ENCODE peak calls at places on chromosomes 1 and 21, in nine cellular contexts. J is LNCaP clone FGC; A is activated naive CD4-positive, alpha-beta T cell; L is fibroblast of lung; V is fibroblast of the conjunctiva; Z is M059J; K is testis; Y is amniotic stem cell; H is T-helper 1 cell. R is an unnamed sample.

GRCh38 chr1:68378296-68379084 is 71.3 kb downstream of the RPE65 start:
- DNase-seq in J (no peak), A (no peak), L (peak; percentile 59), V (no peak), Z (peak; percentile 81), K (no peak), Y (peak; percentile 38), H (no peak), R (no peak)

GRCh38 chr1:110208916-110209650 is 1.0 kb upstream of the KCNC4 start:
- DNase-seq in J (no peak), A (no peak), L (no peak), V (no peak), Z (no peak), K (no peak), Y (no peak), H (no peak), R (peak; percentile 16)

GRCh38 chr1:155254714-155255242 is 505 bp downstream of the ENTREP3 start:
- DNase-seq in J (no peak), A (no peak), L (no peak), V (no peak), Z (peak; percentile 34), K (no peak), Y (no peak), H (no peak), R (no peak)

GRCh38 chr1:204692852-204693356 is 7.4 kb upstream of the LRRN2 start:
- DNase-seq in J (no peak), A (no peak), L (no peak), V (no peak), Z (no peak), K (no peak), Y (no peak), H (no peak), R (no peak)

GRCh38 chr1:34693081-34693480 is 61.8 kb upstream of the GJB5 start:
- DNase-seq in J (no peak), A (no peak), L (no peak), V (no peak), Z (no peak), K (no peak), Y (no peak), H (no peak), R (no peak)

GRCh38 chr1:39352881-39353280 is 138.6 kb upstream of the BMP8A start:
- DNase-seq in J (no peak), A (no peak), L (no peak), V (no peak), Z (no peak), K (no peak), Y (no peak), H (no peak), R (no peak)

GRCh38 chr1:236130372-236130771 is 12.0 kb upstream of the GPR137B start:
- DNase-seq in J (no peak), A (no peak), L (no peak), V (no peak), Z (no peak), K (no peak), Y (no peak), H (no peak), R (no peak)

GRCh38 chr1:201714542-201715276 is 114.2 kb upstream of the IPO9 start:
- DNase-seq in J (no peak), A (no peak), L (peak; percentile 100), V (peak; percentile 100), Z (peak; percentile 100), K (peak; percentile 51), Y (peak; percentile 99), H (no peak), R (no peak)

GRCh38 chr1:178267646-178268094 is 173.8 kb downstream of the RASAL2 start:
- DNase-seq in J (no peak), A (no peak), L (peak; percentile 62), V (no peak), Z (peak; percentile 78), K (no peak), Y (no peak), H (no peak), R (no peak)

GRCh38 chr1:59025898-59026426 is 242.1 kb upstream of the JUN start:
- DNase-seq in J (no peak), A (no peak), L (peak; percentile 83), V (no peak), Z (peak; percentile 54), K (no peak), Y (no peak), H (no peak), R (no peak)

GRCh38 chr1:213284626-213285025 is 233.6 kb downstream of the RPS6KC1 start:
- DNase-seq in J (no peak), A (no peak), L (peak; percentile 64), V (peak; percentile 6), Z (peak; percentile 47), K (no peak), Y (peak; percentile 2), H (no peak), R (no peak)

GRCh38 chr1:66074147-66074546 is 281.5 kb downstream of the PDE4B start:
- DNase-seq in J (no peak), A (no peak), L (no peak), V (no peak), Z (no peak), K (no peak), Y (no peak), H (no peak), R (no peak)

GRCh38 chr1:2606806-2607680 is 20.5 kb downstream of the PRXL2B start:
- DNase-seq in J (no peak), A (no peak), L (no peak), V (no peak), Z (no peak), K (no peak), Y (no peak), H (no peak), R (no peak)

GRCh38 chr1:156293098-156293434 is 2.4 kb downstream of the GLMP start:
- DNase-seq in J (no peak), A (no peak), L (no peak), V (no peak), Z (no peak), K (no peak), Y (no peak), H (no peak), R (no peak)

GRCh38 chr21:15731243-15731613 is 1.4 kb downstream of the USP25 start:
- DNase-seq in J (no peak), A (no peak), L (peak; percentile 16), V (no peak), Z (peak; percentile 43), K (no peak), Y (no peak), H (no peak), R (no peak)

GRCh38 chr1:71047635-71048607 is at the start of gene PTGER3:
- DNase-seq in J (no peak), A (peak; percentile 32), L (no peak), V (no peak), Z (peak; percentile 65), K (peak; percentile 54), Y (no peak), H (peak; percentile 27), R (no peak)

GRCh38 chr1:38277646-38278045 is 231.1 kb upstream of the POU3F1 start:
- DNase-seq in J (no peak), A (no peak), L (no peak), V (no peak), Z (no peak), K (no peak), Y (no peak), H (no peak), R (no peak)

GRCh38 chr1:24349891-24350290 is 30.7 kb downstream of the GRHL3 start:
- DNase-seq in J (no peak), A (no peak), L (peak; percentile 70), V (no peak), Z (no peak), K (no peak), Y (no peak), H (no peak), R (no peak)